ENCODE peak calls at places on chromosomes 5 and 9, in eight cellular contexts. E is CD8-positive, alpha-beta T cell; R is heart right ventricle; S is left lung; T is left ventricle myocardium inferior; G is testis; U is lower lobe of right lung; J is SK-N-SH. A is an unnamed sample.
A peak's percentile ranks its signal among the peaks of the same experiment; 100 is the strongest.

GRCh38 chr9:129774791-129775149 is 21.9 kb upstream of the PTGES start:
- DNase-seq in E (no peak), R (no peak), S (no peak), T (no peak), G (no peak), U (no peak), J (peak; percentile 44), A (no peak)

GRCh38 chr9:132631685-132632084 is 38.1 kb downstream of the DDX31 start:
- DNase-seq in E (no peak), R (no peak), S (no peak), T (no peak), G (no peak), U (no peak), J (no peak), A (no peak)

GRCh38 chr5:172405226-172405625 is 49.1 kb downstream of the SH3PXD2B start:
- DNase-seq in E (no peak), R (no peak), S (no peak), T (no peak), G (no peak), U (no peak), J (no peak), A (no peak)

GRCh38 chr5:40507095-40507494 is 172.6 kb upstream of the PTGER4 start:
- DNase-seq in E (no peak), R (no peak), S (no peak), T (no peak), G (no peak), U (no peak), J (no peak), A (no peak)

GRCh38 chr9:121299467-121300282 is 31.7 kb downstream of the GSN start:
- DNase-seq in E (peak; percentile 16), R (peak; percentile 91), S (peak; percentile 57), T (peak; percentile 93), G (no peak), U (peak; percentile 73), J (peak; percentile 85), A (no peak)

GRCh38 chr5:180095545-180095944 is 24.0 kb upstream of the RNF130 start:
- DNase-seq in E (no peak), R (no peak), S (no peak), T (no peak), G (no peak), U (no peak), J (no peak), A (no peak)

GRCh38 chr5:123755587-123756324 is 243.8 kb downstream of the CSNK1G3 start:
- DNase-seq in E (no peak), R (no peak), S (no peak), T (no peak), G (no peak), U (no peak), J (peak; percentile 11), A (no peak)

GRCh38 chr9:93827545-93828330 is 127.4 kb downstream of the BARX1 start:
- DNase-seq in E (peak; percentile 22), R (peak; percentile 42), S (no peak), T (no peak), G (peak; percentile 38), U (peak; percentile 62), J (peak; percentile 96), A (no peak)

GRCh38 chr5:91027316-91027937 is 355.7 kb downstream of the ARRDC3 start:
- DNase-seq in E (no peak), R (no peak), S (no peak), T (no peak), G (no peak), U (no peak), J (no peak), A (no peak)

GRCh38 chr9:78778843-78779486 is 482.0 kb downstream of the PSAT1 start:
- DNase-seq in E (no peak), R (no peak), S (no peak), T (no peak), G (no peak), U (no peak), J (no peak), A (no peak)

GRCh38 chr5:103217101-103217500 is 41.5 kb upstream of the MACIR start:
- DNase-seq in E (no peak), R (no peak), S (no peak), T (no peak), G (no peak), U (no peak), J (no peak), A (no peak)

GRCh38 chr5:126819253-126819652 is 42.3 kb downstream of the LMNB1 start:
- DNase-seq in E (no peak), R (no peak), S (no peak), T (no peak), G (no peak), U (no peak), J (no peak), A (no peak)

GRCh38 chr5:106417566-106417965 is 1253.2 kb downstream of the EFNA5 start:
- DNase-seq in E (no peak), R (no peak), S (no peak), T (no peak), G (no peak), U (no peak), J (no peak), A (no peak)

DNA sequence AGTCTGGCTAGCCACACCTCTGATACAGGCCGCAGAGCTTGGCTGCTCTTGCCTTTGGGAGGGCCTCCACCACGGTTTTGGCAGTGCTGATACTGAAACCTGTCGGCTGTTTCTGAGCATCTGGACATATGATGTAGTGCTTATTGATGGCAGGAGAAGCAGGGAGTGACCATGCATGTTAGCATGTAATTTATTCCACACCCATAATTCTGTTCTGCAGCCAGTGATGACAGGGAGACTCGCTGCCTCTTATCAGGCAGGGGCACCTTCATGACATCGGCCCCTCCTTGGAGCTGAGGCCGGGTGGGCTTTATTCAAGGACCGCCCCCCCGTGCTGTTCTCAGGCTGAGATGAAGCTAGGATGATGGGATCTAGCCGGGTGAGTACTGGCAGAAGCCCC is 49.0 kb downstream of the OLFM1 start:
- DNase-seq in E (no peak), R (no peak), S (no peak), T (no peak), G (no peak), U (no peak), J (peak; percentile 55), A (no peak)
- H3K9me3 ChIP-seq in E (no peaks in the 10 kb centered on the region), R (no peaks in the 10 kb centered on the region), S (no peaks in the 10 kb centered on the region), T (peaks cover 9% of the 10 kb centered on the region), G (no peaks in the 10 kb centered on the region), U (no peaks in the 10 kb centered on the region), J (no peaks in the 10 kb centered on the region), A (no peaks in the 10 kb centered on the region)

DNA sequence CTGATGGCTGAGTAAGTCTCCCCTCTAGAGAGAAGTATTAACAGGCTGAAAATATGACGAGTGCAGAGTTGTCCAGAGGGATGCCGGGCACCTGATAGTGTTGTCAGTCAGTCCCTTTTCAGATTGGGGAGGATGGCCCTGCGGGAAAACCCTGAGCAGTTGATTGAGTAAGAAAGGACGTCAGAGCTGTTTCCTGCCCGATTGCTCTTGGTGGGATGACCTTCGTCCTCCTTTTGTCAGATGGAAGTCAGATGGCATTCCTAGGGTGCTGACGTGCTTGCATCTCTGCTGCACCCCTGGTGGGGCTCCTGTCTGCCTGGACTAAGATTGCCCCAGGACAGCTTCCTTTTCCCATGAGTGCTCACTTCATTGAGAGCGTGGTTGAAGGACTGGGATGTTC is 9.8 kb downstream of the ZNF354B start:
- DNase-seq in E (no peak), R (no peak), S (no peak), T (no peak), G (no peak), U (no peak), J (no peak), A (no peak)
- H3K9me3 ChIP-seq in E (peaks cover under 1% of the 10 kb centered on the region), R (peaks cover 21% of the 10 kb centered on the region), S (peaks cover 48% of the 10 kb centered on the region), T (peaks cover 34% of the 10 kb centered on the region), G (no peaks in the 10 kb centered on the region), U (peaks cover 26% of the 10 kb centered on the region), J (no peaks in the 10 kb centered on the region), A (peaks cover 8% of the 10 kb centered on the region)

GRCh38 chr9:16950051-16950450 is 79.6 kb upstream of the BNC2 start:
- DNase-seq in E (no peak), R (no peak), S (no peak), T (no peak), G (no peak), U (no peak), J (no peak), A (no peak)

GRCh38 chr9:16951503-16951902 is 81.0 kb upstream of the BNC2 start:
- DNase-seq in E (no peak), R (no peak), S (no peak), T (no peak), G (no peak), U (no peak), J (no peak), A (no peak)

DNA sequence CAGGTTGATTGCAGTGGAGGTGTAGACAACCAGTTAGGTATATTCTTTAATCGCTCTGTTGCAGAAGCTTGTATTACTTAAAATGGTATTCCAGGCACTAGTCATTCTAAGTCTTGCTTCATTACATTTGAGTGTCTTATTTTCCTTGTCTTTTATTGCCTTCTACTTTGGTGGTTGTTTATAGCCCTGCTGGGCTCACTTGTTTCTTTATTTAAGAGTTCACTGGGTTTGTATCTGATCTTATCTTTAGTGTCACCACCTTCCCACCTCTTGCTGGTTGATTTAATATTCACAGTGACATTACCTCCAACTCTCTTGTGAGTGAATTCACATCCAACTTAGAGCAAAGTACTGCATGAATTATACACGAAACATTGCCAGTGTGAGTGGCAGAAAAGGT is 83.6 kb upstream of the BNC2 start:
- DNase-seq in E (no peak), R (no peak), S (no peak), T (no peak), G (no peak), U (no peak), J (no peak), A (no peak)
- H3K9me3 ChIP-seq in E (no peaks in the 10 kb centered on the region), R (no peaks in the 10 kb centered on the region), S (no peaks in the 10 kb centered on the region), T (no peaks in the 10 kb centered on the region), G (no peaks in the 10 kb centered on the region), U (no peaks in the 10 kb centered on the region), J (no peaks in the 10 kb centered on the region), A (peaks cover 3% of the 10 kb centered on the region)

GRCh38 chr9:137945581-137945980 is 68.0 kb downstream of the CACNA1B start:
- DNase-seq in E (no peak), R (no peak), S (no peak), T (no peak), G (no peak), U (no peak), J (no peak), A (no peak)

GRCh38 chr9:137948642-137949041 is 71.1 kb downstream of the CACNA1B start:
- DNase-seq in E (no peak), R (no peak), S (no peak), T (no peak), G (no peak), U (no peak), J (no peak), A (no peak)

GRCh38 chr9:137943655-137944054 is 66.1 kb downstream of the CACNA1B start:
- DNase-seq in E (no peak), R (no peak), S (no peak), T (no peak), G (no peak), U (no peak), J (no peak), A (no peak)

GRCh38 chr9:137949260-137949659 is 71.7 kb downstream of the CACNA1B start:
- DNase-seq in E (no peak), R (no peak), S (no peak), T (no peak), G (no peak), U (no peak), J (no peak), A (no peak)

DNA sequence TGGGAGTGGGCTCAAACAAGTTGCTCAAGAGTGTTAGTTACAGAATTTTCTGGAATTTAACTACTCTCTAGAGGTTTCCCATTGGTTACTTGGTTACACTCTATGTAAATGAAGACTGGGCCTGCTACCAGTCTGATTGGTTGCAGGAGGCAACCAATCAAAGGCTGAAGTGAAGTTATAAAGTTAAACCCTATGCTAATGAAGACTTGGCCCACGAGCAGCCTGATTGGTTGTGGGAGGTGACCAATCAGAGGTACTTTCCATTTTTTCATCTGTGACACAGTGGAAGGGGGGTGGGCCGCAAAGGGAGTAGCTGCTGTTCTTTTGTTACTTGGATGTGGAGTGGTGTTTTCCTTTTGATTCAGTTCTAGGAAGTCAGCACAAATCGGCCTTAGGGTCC is 69.4 kb downstream of the CACNA1B start:
- DNase-seq in E (no peak), R (no peak), S (no peak), T (no peak), G (no peak), U (no peak), J (no peak), A (no peak)
- H3K9me3 ChIP-seq in E (peaks cover 5% of the 10 kb centered on the region), R (peaks cover 36% of the 10 kb centered on the region), S (peaks cover 43% of the 10 kb centered on the region), T (peaks cover 44% of the 10 kb centered on the region), G (no peaks in the 10 kb centered on the region), U (peaks cover 20% of the 10 kb centered on the region), J (peaks cover 4% of the 10 kb centered on the region), A (no peaks in the 10 kb centered on the region)

A was measured in T-helper 17 cell.